ENCODE peak calls at places on chromosomes 3 and 15, in nine cellular contexts. F is fibroblast of pulmonary artery; V is CD8-positive, alpha-beta memory T cell; N is memory B cell; K is activated CD8-positive, alpha-beta memory T cell treated with anti-CD3 and anti-CD28 coated beads for 48 hours; Z is neural progenitor cell; P is Peyer's patch; G is HEK293T; X is posterior cingulate gyrus. A is an unnamed sample.

GRCh38 chr3:28745436-28745835 is 396.8 kb upstream of the AZI2 start:
- DNase-seq in F (peak), V (no peak), N (no peak), K (no peak), Z (no peak), P (no peak), G (no peak), X (no peak), A (no peak)

GRCh38 chr3:138359137-138359536 is 10.8 kb downstream of the MRAS start:
- DNase-seq in F (no peak), V (no peak), N (no peak), K (no peak), Z (no peak), P (no peak), G (no peak), X (no peak), A (no peak)

GRCh38 chr15:48717458-48717857 is 71.9 kb upstream of the FBN1 start:
- DNase-seq in F (peak), V (no peak), N (no peak), K (no peak), Z (no peak), P (no peak), G (no peak), X (no peak), A (no peak)

GRCh38 chr3:177463863-177464262 is 266.6 kb upstream of the TBL1XR1 start:
- DNase-seq in F (peak), V (no peak), N (no peak), K (no peak), Z (no peak), P (no peak), G (no peak), X (no peak), A (no peak)

GRCh38 chr15:33320017-33320416 is 9.2 kb downstream of the RYR3 start:
- DNase-seq in F (no peak), V (no peak), N (no peak), K (no peak), Z (no peak), P (no peak), G (no peak), X (no peak), A (no peak)

GRCh38 chr3:120417272-120417911 is 33.4 kb downstream of the FSTL1 start:
- DNase-seq in F (peak), V (peak), N (peak), K (peak), Z (peak), P (peak), G (peak), X (peak), A (peak)

GRCh38 chr3:196634224-196634623 is 5.3 kb upstream of the NRROS start:
- DNase-seq in F (no peak), V (no peak), N (peak), K (no peak), Z (no peak), P (peak), G (no peak), X (no peak), A (no peak)

GRCh38 chr3:47899495-47900108 is 96.7 kb downstream of the DHX30 start:
- DNase-seq in F (no peak), V (no peak), N (no peak), K (no peak), Z (no peak), P (no peak), G (no peak), X (no peak), A (no peak)

GRCh38 chr15:63200464-63201242 is 11.2 kb downstream of the RAB8B start:
- DNase-seq in F (no peak), V (no peak), N (no peak), K (no peak), Z (no peak), P (no peak), G (no peak), X (no peak), A (no peak)

A was measured in CD4-positive, alpha-beta memory T cell.